ENCODE peak calls at places on chromosomes 4 and X, in four cellular contexts. K is stimulated activated CD8-positive, alpha-beta memory T cell treated with anti-CD3 and anti-CD28 coated beads, Interleukin-4, amount 100 ng/mL, for 24 hours; Y is fibroblast of mammary gland; H is heart right ventricle. S is an unnamed sample.

GRCh38 chr4:26289421-26289820 is 31.4 kb upstream of the RBPJ start:
- DNase-seq in K (no peak), H (no peak), Y (no peak), S (no peak)

GRCh38 chr4:4845027-4845426 is 14.4 kb upstream of the MSX1 start:
- DNase-seq in K (no peak), Y (no peak), H (no peak), S (no peak)

GRCh38 chr4:37780444-37781133 is 45.9 kb upstream of the PGM2 start:
- DNase-seq in K (peak; percentile 7), H (no peak), Y (peak; percentile 14), S (no peak)

GRCh38 chr4:121707344-121707743 is 10.6 kb upstream of the ANXA5 start:
- DNase-seq in Y (no peak), H (no peak), K (no peak), S (no peak)

GRCh38 chrX:53639257-53639656 is 47.3 kb downstream of the HUWE1 start:
- DNase-seq in H (no peak), K (no peak), Y (no peak), S (no peak)

GRCh38 chr4:117400039-117400835 is 314.9 kb upstream of the TRAM1L1 start:
- DNase-seq in H (no peak), K (no peak), Y (peak; percentile 39), S (no peak)

GRCh38 chr4:124132161-124132560 is 580.4 kb downstream of the ANKRD50 start:
- DNase-seq in Y (peak; percentile 42), K (no peak), H (no peak), S (no peak)

GRCh38 chr4:140242357-140243284 is 88.6 kb upstream of the MAML3 start:
- DNase-seq in Y (no peak), K (no peak), H (no peak), S (no peak)

GRCh38 chr4:139419388-139419914 is 34.5 kb upstream of the RAB33B start:
- DNase-seq in Y (peak; percentile 68), H (no peak), K (no peak), S (no peak)

GRCh38 chr4:105896984-105897760 is 1.9 kb downstream of the NPNT start:
- DNase-seq in Y (no peak), K (no peak), H (no peak), S (no peak)

GRCh38 chr4:68954126-68954525 is 2.5 kb upstream of the UGT2A3 start:
- DNase-seq in K (no peak), H (no peak), Y (no peak), S (no peak)

GRCh38 chrX:16484338-16484737 is 165.6 kb upstream of the S100G start:
- DNase-seq in H (no peak), Y (peak; percentile 97), K (no peak), S (no peak)

GRCh38 chrX:112147206-112147605 is 64.6 kb upstream of the TRPC5 start:
- DNase-seq in Y (peak; percentile 5), K (no peak), H (no peak), S (no peak)

GRCh38 chrX:47285762-47286320 is 53.0 kb downstream of the USP11 start:
- DNase-seq in Y (peak; percentile 13), K (no peak), H (no peak), S (no peak)

GRCh38 chr4:54571293-54571723 is 86.4 kb upstream of the KIT start:
- DNase-seq in H (no peak), Y (no peak), K (no peak), S (no peak)

GRCh38 chr4:1183985-1184773 is 11.8 kb upstream of the SPON2 start:
- DNase-seq in Y (no peak), H (no peak), K (no peak), S (no peak)

GRCh38 chrX:132395059-132395458 is 93.8 kb downstream of the MBNL3 start:
- DNase-seq in Y (no peak), K (no peak), H (no peak), S (no peak)

GRCh38 chr4:107035711-107036601 is at the start of gene DKK2:
- DNase-seq in H (no peak), K (no peak), Y (peak; percentile 44), S (no peak)

GRCh38 chr4:39053983-39054382 is 8.0 kb upstream of the KLHL5 start:
- DNase-seq in K (no peak), Y (no peak), H (no peak), S (no peak)

GRCh38 chrX:71195959-71196727 is 26.9 kb upstream of the GJB1 start:
- DNase-seq in K (no peak), H (no peak), Y (no peak), S (no peak)

GRCh38 chrX:31807165-31807564 is 735.3 kb upstream of the FTHL17 start:
- DNase-seq in H (no peak), K (no peak), Y (no peak), S (no peak)

GRCh38 chrX:103616676-103617186 is 9.0 kb downstream of the TCEAL3 start:
- DNase-seq in Y (no peak), K (no peak), H (no peak), S (no peak)

GRCh38 chr4:53021709-53022108 is 159.6 kb downstream of the RASL11B start:
- DNase-seq in Y (no peak), K (no peak), H (no peak), S (no peak)

GRCh38 chrX:88603237-88603636 is 143.8 kb upstream of the CPXCR1 start:
- DNase-seq in H (no peak), Y (no peak), K (no peak), S (no peak)

GRCh38 chr4:150828159-150828558 is 186.9 kb downstream of the LRBA start:
- DNase-seq in K (peak; percentile 24), Y (no peak), H (no peak), S (no peak)

GRCh38 chr4:27398911-27399310 is 538.3 kb downstream of the STIM2 start:
- DNase-seq in H (no peak), K (no peak), Y (peak; percentile 30), S (no peak)

GRCh38 chr4:13484749-13485345 is 707 bp upstream of the RAB28 start:
- DNase-seq in Y (peak; percentile 45), K (no peak), H (no peak), S (no peak)

GRCh38 chr4:161249779-161250440 is 913.9 kb downstream of the FSTL5 start:
- DNase-seq in Y (no peak), H (no peak), K (no peak), S (no peak)

GRCh38 chr4:76690091-76690905 is 207.6 kb downstream of the SOWAHB start:
- DNase-seq in Y (no peak), H (no peak), K (no peak), S (no peak)

GRCh38 chr4:39818646-39819045 is 120.7 kb downstream of the UBE2K start:
- DNase-seq in H (no peak), Y (no peak), K (no peak), S (no peak)